ENCODE peak calls at places on chromosomes 6 and 20, in five cellular contexts. C is heart right ventricle, Q is Caco-2, I is SJCRH30, E is gastrocnemius medialis. D is an unnamed sample. For H3K4me1 and H3K36me3, the result is how much of the 10 kb centered on the place peaks cover.

GRCh38 chr6:7691675-7692452 is 34.0 kb upstream of the BMP6 start:
- DNase-seq in C (no peak), Q (peak), E (no peak), I (no peak), D (no peak)

GRCh38 chr6:168299541-168300511 is 19.8 kb downstream of the DACT2 start:
- DNase-seq in E (no peak), C (no peak), I (no peak), Q (no peak), D (no peak)

GRCh38 chr6:5246141-5246869 is 14.4 kb downstream of the LYRM4 start:
- DNase-seq in I (no peak), C (no peak), E (no peak), Q (no peak), D (no peak)

GRCh38 chr6:152348116-152348515 is 289.0 kb downstream of the SYNE1 start:
- DNase-seq in I (no peak), Q (no peak), C (no peak), E (no peak), D (no peak)

GRCh38 chr6:100379386-100379785 is 85.3 kb downstream of the SIM1 start:
- DNase-seq in I (no peak), Q (no peak), C (no peak), E (no peak), D (no peak)

GRCh38 chr6:39319621-39320369 is 2.7 kb downstream of the KCNK16 start:
- DNase-seq in C (no peak), Q (no peak), I (no peak), E (no peak), D (no peak)

GRCh38 chr6:27161946-27162603 is 85.4 kb upstream of the PRSS16 start:
- DNase-seq in C (no peak), Q (no peak), E (no peak), I (peak), D (peak)

GRCh38 chr6:127518212-127518709 is 874 bp downstream of the MTCL3 start:
- DNase-seq in C (no peak), I (peak), Q (no peak), E (no peak), D (no peak)

GRCh38 chr6:151627689-151628444 is 134.1 kb downstream of the CCDC170 start:
- DNase-seq in Q (no peak), C (no peak), I (no peak), E (no peak), D (no peak)

GRCh38 chr20:38082894-38083293 is 49.3 kb downstream of the RPRD1B start:
- DNase-seq in E (no peak), I (no peak), Q (no peak), C (no peak), D (no peak)

GRCh38 chr6:155143610-155144106 is 120.2 kb upstream of the CLDN20 start:
- DNase-seq in C (no peak), Q (no peak), E (no peak), I (no peak), D (no peak)

GRCh38 chr6:45916692-45917091 is 99.0 kb downstream of the CLIC5 start:
- DNase-seq in C (no peak), I (no peak), E (no peak), Q (no peak), D (no peak)

GRCh38 chr6:43956478-43956877 is 170.8 kb downstream of the MRPL14 start:
- DNase-seq in E (no peak), I (no peak), Q (no peak), C (no peak), D (no peak)

GRCh38 chr6:148524976-148525375 is 182.3 kb downstream of the SASH1 start:
- DNase-seq in C (no peak), I (no peak), E (no peak), Q (no peak), D (no peak)

GRCh38 chr6:144955853-144956252 is 670.7 kb downstream of the UTRN start:
- DNase-seq in C (no peak), I (no peak), Q (no peak), E (no peak), D (no peak)

GRCh38 chr6:71460933-71461332 is 172.3 kb downstream of the OGFRL1 start:
- DNase-seq in C (no peak), I (no peak), E (no peak), Q (no peak), D (no peak)

GRCh38 chr6:166281104-166281503 is 27.1 kb downstream of the PRR18 start:
- DNase-seq in C (no peak), I (no peak), E (no peak), Q (no peak), D (no peak)

GRCh38 chr6:141107562-141108160 is 1025.1 kb upstream of the GJE1 start:
- DNase-seq in C (no peak), I (peak), E (no peak), Q (no peak), D (no peak)

GRCh38 chr20:32742322-32743236 is 688 bp downstream of the COMMD7 start:
- DNase-seq in I (no peak), E (no peak), Q (no peak), C (no peak), D (peak)

GRCh38 chr20:17281478-17281877 is 54.6 kb downstream of the PCSK2 start:
- DNase-seq in I (peak), E (no peak), C (no peak), Q (peak), D (peak)

GRCh38 chr20:20710847-20711315 is 1.6 kb downstream of the RALGAPA2 start:
- DNase-seq in E (peak), Q (peak), I (no peak), C (no peak), D (no peak)
- H3K4me3 ChIP-seq in E (peak), Q (peak), I (no peak), C (peak), D (no peak)

GRCh38 chr20:24994470-24995368 is 2.2 kb upstream of the APMAP start:
- DNase-seq in Q (peak), E (peak), C (peak), I (peak), D (peak)
- H3K4me1 ChIP-seq in Q (under half), E (under half), C (under half), I (under half), D (under half)

GRCh38 chr20:37077009-37077408 is 18.8 kb downstream of the RBL1 start:
- DNase-seq in I (no peak), Q (peak), E (no peak), C (no peak), D (no peak)
- H3K36me3 ChIP-seq in I (half or more), Q (under half), E (under half), C (under half), D (under half)

GRCh38 chr20:46709055-46709458 is 392 bp upstream of the SLC2A10 start:
- DNase-seq in I (no peak), E (no peak), Q (peak), C (no peak), D (peak)
- H3K4me3 ChIP-seq in I (peak), E (peak), Q (peak), C (peak), D (peak)

DNA sequence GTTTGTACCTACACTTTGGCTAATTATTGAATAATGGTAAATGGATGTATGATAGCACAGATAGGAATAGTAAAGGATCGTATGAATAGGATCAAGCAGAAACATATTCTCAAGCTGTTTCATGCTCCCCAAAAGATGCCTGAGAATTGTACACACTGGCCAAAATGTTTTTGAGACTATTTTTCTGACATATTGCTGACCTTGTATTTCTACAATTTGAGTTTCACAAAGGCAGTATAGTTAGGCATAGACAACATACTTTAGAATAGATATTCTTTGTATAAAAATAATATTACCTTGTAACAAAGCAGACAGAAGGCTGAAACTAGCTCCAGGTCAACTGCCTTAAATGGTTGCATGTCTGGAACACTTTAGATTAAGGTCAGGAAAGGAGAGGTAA is 598.4 kb downstream of the COL12A1 start:
- DNase-seq in C (no peak), Q (no peak), I (no peak), E (no peak), D (no peak)
- H3K4me1 ChIP-seq in C (under half), Q (under half), I (under half), E (under half), D (under half)